ENCODE peak calls at places on chromosome X, in five cellular contexts. C is activated CD8-positive, alpha-beta memory T cell treated with anti-CD3 and anti-CD28 coated beads, Interleukin-2, amount 10 ng/mL, durations not matched to agents 7 days and 5 days; E is cardiac fibroblast; K is CD4-positive, alpha-beta memory T cell; J is activated T-cell treated with anti-CD3 and anti-CD28 coated beads for 48 hours. L is an unnamed sample.

GRCh38 chrX:37302569-37302968 is 46.6 kb upstream of the PRRG1 start:
- DNase-seq in E (peak), K (no peak), C (no peak), J (no peak), L (no peak)

GRCh38 chrX:129039176-129039575 is 484.1 kb downstream of the SMARCA1 start:
- DNase-seq in E (no peak), K (no peak), C (no peak), J (no peak), L (no peak)

GRCh38 chrX:76657499-76657898 is 230.0 kb downstream of the MAGEE1 start:
- DNase-seq in C (no peak), J (no peak), K (no peak), E (no peak), L (no peak)

GRCh38 chrX:131264665-131265064 is 24.4 kb downstream of the IGSF1 start:
- DNase-seq in J (no peak), K (no peak), E (no peak), C (no peak), L (no peak)

GRCh38 chrX:2829469-2830246 is 928 bp downstream of the GYG2 start:
- DNase-seq in J (no peak), E (no peak), C (no peak), K (no peak), L (no peak)

GRCh38 chrX:122641136-122641535 is 542.9 kb upstream of the GRIA3 start:
- DNase-seq in J (no peak), K (no peak), E (no peak), C (no peak), L (no peak)

GRCh38 chrX:8845060-8845459 is 43.9 kb upstream of the FAM9A start:
- DNase-seq in C (no peak), J (no peak), K (no peak), E (peak), L (no peak)

GRCh38 chrX:54180403-54180802 is 2.7 kb downstream of the FAM120C start:
- DNase-seq in E (peak), K (no peak), C (no peak), J (no peak), L (no peak)

GRCh38 chrX:71669492-71669891 is 2.1 kb downstream of the LOC101059915 start:
- DNase-seq in K (no peak), J (no peak), E (no peak), C (no peak), L (no peak)

GRCh38 chrX:34521563-34521962 is 135.5 kb downstream of the TMEM47 start:
- DNase-seq in K (no peak), C (no peak), E (no peak), J (no peak), L (no peak)

GRCh38 chrX:153386097-153386496 is 15.1 kb downstream of the PNMA6E start:
- DNase-seq in K (no peak), J (no peak), E (no peak), C (no peak), L (no peak)

L was measured in CD4-positive, CD25-positive, alpha-beta regulatory T cell.